ENCODE peak calls at places on chromosomes 12 and 14, in five cellular contexts. C is CD8-positive, alpha-beta memory T cell; V is progenitor cell of endocrine pancreas; U is Daoy; B is GM23248. A is an unnamed sample.

GRCh38 chr12:48159976-48160525 is 2.7 kb upstream of the ASB8 start:
- DNase-seq in B (peak), U (no peak), V (no peak), C (no peak), A (no peak)

GRCh38 chr14:68386446-68386845 is 406.4 kb downstream of the ZFP36L1 start:
- DNase-seq in U (no peak), C (no peak), B (no peak), V (no peak), A (no peak)

GRCh38 chr12:113479193-113479577 is 7.5 kb upstream of the LHX5 start:
- DNase-seq in U (no peak), V (no peak), B (no peak), C (no peak), A (no peak)

GRCh38 chr14:56471056-56471455 is 108.5 kb upstream of the TMEM260 start:
- DNase-seq in U (no peak), B (no peak), V (no peak), C (no peak), A (no peak)

GRCh38 chr14:91119556-91120311 is 5.9 kb downstream of the DGLUCY start:
- DNase-seq in U (peak), C (no peak), V (no peak), B (peak), A (no peak)

GRCh38 chr14:36654185-36655053 is 7.2 kb upstream of the PAX9 start:
- DNase-seq in U (peak), V (no peak), B (no peak), C (no peak), A (no peak)

GRCh38 chr12:52891044-52891443 is 13.8 kb downstream of the KRT8 start:
- DNase-seq in U (no peak), C (no peak), V (no peak), B (no peak), A (no peak)

GRCh38 chr12:81077686-81078441 is at the start of gene ACSS3:
- DNase-seq in B (peak), U (peak), V (peak), C (no peak), A (no peak)

GRCh38 chr12:1913377-1914115 is 4.9 kb downstream of the CACNA2D4 start:
- DNase-seq in C (no peak), B (no peak), U (no peak), V (no peak), A (no peak)

GRCh38 chr12:116159175-116159574 is 118.3 kb downstream of the MED13L start:
- DNase-seq in V (no peak), C (no peak), U (no peak), B (peak), A (no peak)

GRCh38 chr14:59585891-59586554 is 9.4 kb upstream of the CCDC175 start:
- DNase-seq in V (no peak), C (no peak), U (peak), B (no peak), A (no peak)

GRCh38 chr12:101552277-101552676 is 42.5 kb upstream of the MYBPC1 start:
- DNase-seq in V (no peak), U (peak), B (peak), C (no peak), A (no peak)

GRCh38 chr12:32754101-32754500 is 1.6 kb downstream of the YARS2 start:
- DNase-seq in B (peak), U (no peak), V (no peak), C (no peak), A (no peak)

GRCh38 chr14:85301506-85301905 is 228.4 kb upstream of the FLRT2 start:
- DNase-seq in V (no peak), U (no peak), C (no peak), B (no peak), A (no peak)

GRCh38 chr14:38042356-38042755 is 165.3 kb upstream of the SSTR1 start:
- DNase-seq in C (no peak), U (peak), V (no peak), B (peak), A (no peak)

GRCh38 chr12:125244338-125244737 is 179.1 kb downstream of the AACS start:
- DNase-seq in V (no peak), C (no peak), B (no peak), U (no peak), A (no peak)

GRCh38 chr12:63351370-63351769 is 200.4 kb upstream of the AVPR1A start:
- DNase-seq in V (no peak), B (no peak), C (no peak), U (no peak), A (no peak)

A was measured in T-cell.